ENCODE peak calls at places on chromosomes 4 and X, in four cellular contexts. One of them, this sample, is unnamed.

GRCh38 chrX:123138473-123138872 is 45.6 kb upstream of the GRIA3 start:
- DNase-seq in stimulated activated CD4-positive, alpha-beta T cell treated with anti-CD3 and anti-CD28 coated beads, Interleukin-12 subunit alpha, Interleukin-12 subunit beta, amount 100 ng/mL, for 48 hours: no peak
- DNase-seq in EL: peak; percentile 42
- DNase-seq in M059J: peak; percentile 55
- DNase-seq in this sample: no peak

GRCh38 chr4:155761916-155762315 is 3.1 kb downstream of the GUCY1B1 start:
- DNase-seq in EL: no peak
- DNase-seq in M059J: no peak
- DNase-seq in stimulated activated CD4-positive, alpha-beta T cell treated with anti-CD3 and anti-CD28 coated beads, Interleukin-12 subunit alpha, Interleukin-12 subunit beta, amount 100 ng/mL, for 48 hours: no peak
- DNase-seq in this sample: no peak

GRCh38 chr4:152643153-152644035 is 36.4 kb downstream of the TMEM154 start:
- DNase-seq in EL: no peak
- DNase-seq in stimulated activated CD4-positive, alpha-beta T cell treated with anti-CD3 and anti-CD28 coated beads, Interleukin-12 subunit alpha, Interleukin-12 subunit beta, amount 100 ng/mL, for 48 hours: no peak
- DNase-seq in M059J: no peak
- DNase-seq in this sample: no peak

GRCh38 chrX:56564182-56564885 is 907 bp downstream of the UBQLN2 start:
- DNase-seq in EL: peak; percentile 29
- DNase-seq in M059J: peak; percentile 57
- DNase-seq in stimulated activated CD4-positive, alpha-beta T cell treated with anti-CD3 and anti-CD28 coated beads, Interleukin-12 subunit alpha, Interleukin-12 subunit beta, amount 100 ng/mL, for 48 hours: peak; percentile 34
- DNase-seq in this sample: no peak

GRCh38 chr4:107885865-107886264 is 45.5 kb upstream of the CYP2U1 start:
- DNase-seq in M059J: no peak
- DNase-seq in EL: no peak
- DNase-seq in stimulated activated CD4-positive, alpha-beta T cell treated with anti-CD3 and anti-CD28 coated beads, Interleukin-12 subunit alpha, Interleukin-12 subunit beta, amount 100 ng/mL, for 48 hours: no peak
- DNase-seq in this sample: no peak

GRCh38 chr4:26273308-26273980 is 47.4 kb upstream of the RBPJ start:
- DNase-seq in M059J: no peak
- DNase-seq in EL: no peak
- DNase-seq in stimulated activated CD4-positive, alpha-beta T cell treated with anti-CD3 and anti-CD28 coated beads, Interleukin-12 subunit alpha, Interleukin-12 subunit beta, amount 100 ng/mL, for 48 hours: no peak
- DNase-seq in this sample: no peak

GRCh38 chr4:2630556-2631273 is 94.3 kb downstream of the FAM193A start:
- DNase-seq in M059J: no peak
- DNase-seq in EL: no peak
- DNase-seq in stimulated activated CD4-positive, alpha-beta T cell treated with anti-CD3 and anti-CD28 coated beads, Interleukin-12 subunit alpha, Interleukin-12 subunit beta, amount 100 ng/mL, for 48 hours: no peak
- DNase-seq in this sample: peak; percentile 37

GRCh38 chrX:139200793-139201192 is 329.7 kb upstream of the F9 start:
- DNase-seq in EL: no peak
- DNase-seq in M059J: peak; percentile 84
- DNase-seq in stimulated activated CD4-positive, alpha-beta T cell treated with anti-CD3 and anti-CD28 coated beads, Interleukin-12 subunit alpha, Interleukin-12 subunit beta, amount 100 ng/mL, for 48 hours: no peak
- DNase-seq in this sample: no peak

GRCh38 chr4:182189107-182189878 is 53.9 kb upstream of the TENM3 start:
- DNase-seq in EL: peak; percentile 95
- DNase-seq in M059J: peak; percentile 95
- DNase-seq in stimulated activated CD4-positive, alpha-beta T cell treated with anti-CD3 and anti-CD28 coated beads, Interleukin-12 subunit alpha, Interleukin-12 subunit beta, amount 100 ng/mL, for 48 hours: no peak
- DNase-seq in this sample: no peak

GRCh38 chr4:150078041-150078995 is at the start of gene DCLK2:
- DNase-seq in stimulated activated CD4-positive, alpha-beta T cell treated with anti-CD3 and anti-CD28 coated beads, Interleukin-12 subunit alpha, Interleukin-12 subunit beta, amount 100 ng/mL, for 48 hours: no peak
- DNase-seq in M059J: peak; percentile 79
- DNase-seq in EL: peak; percentile 87
- DNase-seq in this sample: peak; percentile 85

GRCh38 chr4:168264903-168265302 is 53.6 kb downstream of the DDX60 start:
- DNase-seq in M059J: no peak
- DNase-seq in EL: no peak
- DNase-seq in stimulated activated CD4-positive, alpha-beta T cell treated with anti-CD3 and anti-CD28 coated beads, Interleukin-12 subunit alpha, Interleukin-12 subunit beta, amount 100 ng/mL, for 48 hours: no peak
- DNase-seq in this sample: no peak

GRCh38 chr4:177321647-177322046 is 12.0 kb downstream of the NEIL3 start:
- DNase-seq in stimulated activated CD4-positive, alpha-beta T cell treated with anti-CD3 and anti-CD28 coated beads, Interleukin-12 subunit alpha, Interleukin-12 subunit beta, amount 100 ng/mL, for 48 hours: no peak
- DNase-seq in M059J: no peak
- DNase-seq in EL: no peak
- DNase-seq in this sample: no peak

GRCh38 chr4:121370729-121371325 is 10.0 kb downstream of the QRFPR start:
- DNase-seq in EL: peak; percentile 43
- DNase-seq in M059J: peak; percentile 34
- DNase-seq in stimulated activated CD4-positive, alpha-beta T cell treated with anti-CD3 and anti-CD28 coated beads, Interleukin-12 subunit alpha, Interleukin-12 subunit beta, amount 100 ng/mL, for 48 hours: peak; percentile 41
- DNase-seq in this sample: no peak

GRCh38 chrX:10089378-10089795 is 67.4 kb upstream of the CLCN4 start:
- DNase-seq in EL: peak; percentile 20
- DNase-seq in M059J: peak; percentile 87
- DNase-seq in stimulated activated CD4-positive, alpha-beta T cell treated with anti-CD3 and anti-CD28 coated beads, Interleukin-12 subunit alpha, Interleukin-12 subunit beta, amount 100 ng/mL, for 48 hours: no peak
- DNase-seq in this sample: no peak

GRCh38 chr4:48375651-48376291 is 34.4 kb downstream of the SLAIN2 start:
- DNase-seq in EL: peak; percentile 93
- DNase-seq in stimulated activated CD4-positive, alpha-beta T cell treated with anti-CD3 and anti-CD28 coated beads, Interleukin-12 subunit alpha, Interleukin-12 subunit beta, amount 100 ng/mL, for 48 hours: no peak
- DNase-seq in M059J: peak; percentile 85
- DNase-seq in this sample: no peak

GRCh38 chr4:55330241-55330640 is 15.8 kb upstream of the SRD5A3 start:
- DNase-seq in stimulated activated CD4-positive, alpha-beta T cell treated with anti-CD3 and anti-CD28 coated beads, Interleukin-12 subunit alpha, Interleukin-12 subunit beta, amount 100 ng/mL, for 48 hours: no peak
- DNase-seq in M059J: no peak
- DNase-seq in EL: no peak
- DNase-seq in this sample: no peak